ENCODE peak calls at places on chromosomes 13 and 19, in nine cellular contexts. U is COR-L47, K is left colon, A is NCI-H1092, W is GM12892, J is AG08395, V is fibroblast of the aortic adventitia, X is pulmonary artery endothelial cell, Q is psoas muscle. F is an unnamed sample.

GRCh38 chr19:8459520-8460260 is 14.9 kb downstream of the HNRNPM start:
- DNase-seq in W (no peak), V (peak), J (peak), X (no peak), U (no peak), Q (no peak), A (no peak), K (no peak), F (peak)

GRCh38 chr19:5339470-5339949 is 1.1 kb downstream of the PTPRS start:
- DNase-seq in Q (no peak), X (no peak), J (no peak), W (no peak), V (no peak), A (no peak), K (no peak), U (no peak), F (no peak)

GRCh38 chr13:113650275-113650674 is 7.7 kb downstream of the ATP4B start:
- DNase-seq in W (no peak), U (no peak), A (no peak), X (no peak), K (no peak), Q (peak), V (no peak), J (no peak), F (no peak)

GRCh38 chr19:11203194-11204075 is 6.1 kb upstream of the KANK2 start:
- DNase-seq in V (peak), Q (peak), A (peak), J (peak), X (no peak), K (peak), W (peak), U (peak), F (peak)

GRCh38 chr13:22561581-22561980 is 619.2 kb upstream of the SGCG start:
- DNase-seq in K (no peak), X (no peak), Q (no peak), J (no peak), V (no peak), A (peak), U (peak), W (no peak), F (no peak)

GRCh38 chr19:15437355-15438123 is 12.2 kb downstream of the WIZ start:
- DNase-seq in W (no peak), X (no peak), K (no peak), J (peak), A (no peak), V (peak), U (no peak), Q (peak), F (peak)

GRCh38 chr19:11423804-11424318 is 4.7 kb upstream of the RGL3 start:
- DNase-seq in W (no peak), V (no peak), X (no peak), J (no peak), Q (no peak), U (no peak), K (no peak), A (no peak), F (no peak)

GRCh38 chr13:43273362-43273761 is 250.0 kb downstream of the DNAJC15 start:
- DNase-seq in A (no peak), Q (no peak), K (no peak), W (no peak), X (no peak), V (peak), J (no peak), U (no peak), F (no peak)

F was measured in fibroblast of gingiva.